ENCODE peak calls at places on chromosomes 1 and 21, in five cellular contexts. One of them, this sample, is unnamed.

GRCh38 chr1:40422630-40423263 is 27.5 kb upstream of the ZFP69B start:
- DNase-seq in tibial artery: no peak
- DNase-seq in cardiac fibroblast: no peak
- DNase-seq in ovary: no peak
- DNase-seq in kidney: no peak
- DNase-seq in this sample: no peak

GRCh38 chr1:18954270-18955071 is 2.0 kb downstream of the IFFO2 start:
- DNase-seq in tibial artery: no peak
- DNase-seq in cardiac fibroblast: peak; percentile 45
- DNase-seq in ovary: no peak
- DNase-seq in kidney: peak; percentile 60
- DNase-seq in this sample: no peak

GRCh38 chr1:32724678-32725594 is 22.4 kb upstream of the SYNC start:
- DNase-seq in tibial artery: no peak
- DNase-seq in cardiac fibroblast: peak; percentile 95
- DNase-seq in ovary: peak; percentile 43
- DNase-seq in kidney: no peak
- DNase-seq in this sample: peak; percentile 79

GRCh38 chr1:103274886-103275285 is 166.6 kb upstream of the COL11A1 start:
- DNase-seq in tibial artery: no peak
- DNase-seq in cardiac fibroblast: no peak
- DNase-seq in ovary: no peak
- DNase-seq in kidney: no peak
- DNase-seq in this sample: no peak

GRCh38 chr1:174799136-174799479 is 200.6 kb upstream of the CACYBP start:
- DNase-seq in tibial artery: no peak
- DNase-seq in cardiac fibroblast: no peak
- DNase-seq in ovary: no peak
- DNase-seq in kidney: no peak
- DNase-seq in this sample: no peak

GRCh38 chr1:28415246-28415645 is 45.7 kb downstream of the PHACTR4 start:
- DNase-seq in tibial artery: no peak
- DNase-seq in cardiac fibroblast: no peak
- DNase-seq in ovary: no peak
- DNase-seq in kidney: no peak
- DNase-seq in this sample: no peak

GRCh38 chr21:15967661-15968060 is 237.9 kb downstream of the USP25 start:
- DNase-seq in tibial artery: no peak
- DNase-seq in cardiac fibroblast: peak; percentile 55
- DNase-seq in ovary: no peak
- DNase-seq in kidney: no peak
- DNase-seq in this sample: no peak

GRCh38 chr1:46830665-46831322 is 31.9 kb downstream of the CYP4B1 start:
- DNase-seq in tibial artery: no peak
- DNase-seq in cardiac fibroblast: no peak
- DNase-seq in ovary: no peak
- DNase-seq in kidney: no peak
- DNase-seq in this sample: no peak

GRCh38 chr21:31347435-31348032 is 3.5 kb upstream of the TIAM1 start:
- DNase-seq in tibial artery: no peak
- DNase-seq in cardiac fibroblast: peak; percentile 61
- DNase-seq in ovary: no peak
- DNase-seq in kidney: no peak
- DNase-seq in this sample: no peak

GRCh38 chr1:94819945-94820746 is at the start of gene SLC44A3:
- DNase-seq in tibial artery: no peak
- DNase-seq in cardiac fibroblast: peak; percentile 28
- DNase-seq in ovary: peak; percentile 40
- DNase-seq in kidney: peak; percentile 86
- DNase-seq in this sample: no peak

DNA sequence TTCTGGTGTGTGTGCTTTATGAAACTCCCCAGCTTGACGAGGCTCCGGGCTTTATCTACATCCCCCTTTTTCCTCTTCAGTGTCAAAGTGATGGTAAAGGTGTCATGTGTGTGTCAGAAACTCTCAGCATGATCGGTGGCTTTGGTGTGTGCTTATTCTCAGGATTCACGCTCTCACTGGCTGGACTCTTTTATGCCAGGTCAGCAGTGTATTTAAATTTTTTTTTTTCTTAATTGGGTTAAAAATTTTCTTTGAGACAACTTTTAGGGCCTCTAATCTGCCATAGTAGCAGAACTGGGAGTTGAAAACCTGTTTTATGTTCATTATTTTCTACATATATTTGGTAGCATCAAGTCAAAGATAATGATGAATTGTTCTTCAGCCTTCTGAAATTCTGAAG is 21.0 kb downstream of the SH3BGR start:
- DNase-seq in tibial artery: no peak
- DNase-seq in cardiac fibroblast: no peak
- DNase-seq in ovary: no peak
- DNase-seq in kidney: no peak
- DNase-seq in this sample: no peak
- H3K4me3 ChIP-seq in tibial artery: no peak overlapping the region
- H3K4me3 ChIP-seq in cardiac fibroblast: no peak overlapping the region
- H3K4me3 ChIP-seq in ovary: no peak overlapping the region
- H3K4me3 ChIP-seq in kidney: no peak overlapping the region
- H3K4me3 ChIP-seq in this sample: no peak overlapping the region

GRCh38 chr21:38472709-38473108 is 25.6 kb downstream of the ERG start:
- DNase-seq in tibial artery: no peak
- DNase-seq in cardiac fibroblast: no peak
- DNase-seq in ovary: no peak
- DNase-seq in kidney: no peak
- DNase-seq in this sample: no peak
- H3K4me3 ChIP-seq in tibial artery: no peak overlapping the region
- H3K4me3 ChIP-seq in cardiac fibroblast: no peak overlapping the region
- H3K4me3 ChIP-seq in ovary: no peak overlapping the region
- H3K4me3 ChIP-seq in kidney: no peak overlapping the region
- H3K4me3 ChIP-seq in this sample: no peak overlapping the region

DNA sequence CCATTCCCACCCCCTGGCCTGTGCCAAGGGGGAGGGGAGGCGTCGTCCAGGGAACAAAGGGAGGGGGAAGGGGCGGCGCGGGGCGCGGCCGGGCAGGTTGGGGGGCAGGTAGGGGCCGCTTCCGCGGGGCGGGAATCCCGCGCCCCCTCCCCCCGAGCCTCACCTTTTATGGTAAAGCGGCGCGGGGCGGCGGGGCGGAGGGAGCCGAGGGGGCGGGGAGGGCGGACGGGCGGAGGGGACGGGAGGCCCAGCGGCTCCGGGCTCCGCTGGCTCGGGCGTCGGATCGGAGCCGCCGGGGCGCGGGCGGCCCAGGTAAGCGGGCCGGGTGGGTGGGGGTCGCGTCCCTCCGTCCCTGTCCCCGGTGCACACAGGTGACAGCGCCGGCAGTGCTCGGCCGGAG is at the start of gene FBLIM1:
- DNase-seq in tibial artery: no peak
- DNase-seq in cardiac fibroblast: no peak
- DNase-seq in ovary: peak; percentile 62
- DNase-seq in kidney: no peak
- DNase-seq in this sample: no peak
- H3K4me3 ChIP-seq in tibial artery: peak within 1 kb of the TSS; percentile 90
- H3K4me3 ChIP-seq in cardiac fibroblast: peak within 1 kb of the TSS; percentile 75
- H3K4me3 ChIP-seq in ovary: peak within 1 kb of the TSS; percentile 59
- H3K4me3 ChIP-seq in kidney: peak within 1 kb of the TSS; percentile 29
- H3K4me3 ChIP-seq in this sample: peak within 1 kb of the TSS; percentile 99

GRCh38 chr1:78045600-78045849 is 241 bp upstream of the GIPC2 start:
- DNase-seq in tibial artery: no peak
- DNase-seq in cardiac fibroblast: no peak
- DNase-seq in ovary: no peak
- DNase-seq in kidney: no peak
- DNase-seq in this sample: no peak
- H3K4me3 ChIP-seq in tibial artery: peak overlapping the region; percentile 58
- H3K4me3 ChIP-seq in cardiac fibroblast: peak overlapping the region; percentile 58
- H3K4me3 ChIP-seq in ovary: peak overlapping the region; percentile 60
- H3K4me3 ChIP-seq in kidney: peak overlapping the region; percentile 71
- H3K4me3 ChIP-seq in this sample: peak overlapping the region; percentile 85

DNA sequence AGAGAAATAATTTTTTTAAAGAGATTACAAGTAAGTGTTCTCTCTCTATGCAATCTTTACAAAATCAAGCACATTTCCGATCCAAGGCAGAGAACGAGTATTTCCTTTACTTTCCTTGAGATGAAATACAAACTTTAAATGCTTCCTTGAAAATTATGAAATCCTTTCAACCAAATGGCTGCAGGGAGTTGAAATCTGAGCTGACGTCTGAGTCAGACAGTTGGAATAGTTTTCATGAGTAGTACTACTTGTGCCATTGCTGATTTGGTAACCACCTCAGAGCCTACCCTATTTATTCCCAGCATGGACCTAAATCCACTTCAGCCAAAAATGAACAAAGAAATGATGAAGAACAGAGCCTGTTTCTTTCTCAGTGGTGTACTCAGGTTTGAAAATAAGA is 183.6 kb downstream of the GIPC2 start:
- DNase-seq in tibial artery: peak; percentile 32
- DNase-seq in cardiac fibroblast: peak; percentile 89
- DNase-seq in ovary: no peak
- DNase-seq in kidney: no peak
- DNase-seq in this sample: no peak
- H3K4me3 ChIP-seq in tibial artery: no peak overlapping the region
- H3K4me3 ChIP-seq in cardiac fibroblast: no peak overlapping the region
- H3K4me3 ChIP-seq in ovary: no peak overlapping the region
- H3K4me3 ChIP-seq in kidney: no peak overlapping the region
- H3K4me3 ChIP-seq in this sample: no peak overlapping the region

DNA sequence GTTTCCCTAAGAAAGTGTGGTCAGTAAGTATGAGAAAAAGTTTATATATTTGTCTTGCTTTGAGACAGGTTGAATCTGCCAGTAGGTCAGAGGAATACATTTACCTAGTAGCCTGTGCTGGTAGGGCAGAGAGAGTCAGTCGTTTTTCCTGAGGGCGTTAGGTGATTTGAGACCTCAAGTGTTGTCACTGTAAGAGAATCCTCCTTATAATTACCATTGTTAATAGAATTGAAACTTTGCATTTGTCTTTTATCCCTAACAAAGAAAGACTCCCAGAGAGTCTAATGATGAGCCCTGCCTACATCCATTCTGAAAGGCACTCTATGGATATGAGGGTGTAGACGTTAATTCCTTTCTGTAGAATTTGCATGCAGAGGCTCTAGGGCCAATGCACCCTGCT is 16.4 kb downstream of the PBX1 start:
- DNase-seq in tibial artery: no peak
- DNase-seq in cardiac fibroblast: no peak
- DNase-seq in ovary: no peak
- DNase-seq in kidney: no peak
- DNase-seq in this sample: no peak
- H3K4me3 ChIP-seq in tibial artery: no peak overlapping the region
- H3K4me3 ChIP-seq in cardiac fibroblast: no peak overlapping the region
- H3K4me3 ChIP-seq in ovary: peak overlapping the region; percentile 32
- H3K4me3 ChIP-seq in kidney: no peak overlapping the region
- H3K4me3 ChIP-seq in this sample: peak overlapping the region; percentile 69

DNA sequence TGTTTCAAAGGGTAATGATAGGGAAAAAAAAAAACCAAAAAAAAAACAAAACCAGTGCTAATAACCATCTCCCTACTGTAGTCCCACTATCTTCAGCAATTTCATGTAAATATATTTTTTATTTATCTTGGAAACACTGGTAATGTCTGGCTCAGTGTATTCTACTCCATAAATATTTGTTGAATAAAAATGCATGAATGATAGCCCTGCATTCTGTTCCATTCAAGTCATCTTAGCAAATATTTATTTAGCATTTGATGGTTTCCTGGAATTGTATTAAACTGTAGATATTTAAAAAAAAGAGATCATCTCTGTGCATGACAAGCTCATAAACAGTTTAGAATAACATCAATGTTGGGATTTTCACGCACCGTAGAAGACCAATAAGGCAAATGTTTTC is 24.2 kb downstream of the IL23R start:
- DNase-seq in tibial artery: no peak
- DNase-seq in cardiac fibroblast: no peak
- DNase-seq in ovary: no peak
- DNase-seq in kidney: no peak
- DNase-seq in this sample: no peak
- H3K4me3 ChIP-seq in tibial artery: no peak overlapping the region
- H3K4me3 ChIP-seq in cardiac fibroblast: no peak overlapping the region
- H3K4me3 ChIP-seq in ovary: no peak overlapping the region
- H3K4me3 ChIP-seq in kidney: no peak overlapping the region
- H3K4me3 ChIP-seq in this sample: no peak overlapping the region

GRCh38 chr1:228007054-228007800 is 429 bp downstream of the WNT3A start:
- DNase-seq in tibial artery: no peak
- DNase-seq in cardiac fibroblast: no peak
- DNase-seq in ovary: no peak
- DNase-seq in kidney: no peak
- DNase-seq in this sample: peak; percentile 54
- H3K4me3 ChIP-seq in tibial artery: no peak overlapping the region
- H3K4me3 ChIP-seq in cardiac fibroblast: no peak overlapping the region
- H3K4me3 ChIP-seq in ovary: no peak overlapping the region
- H3K4me3 ChIP-seq in kidney: no peak overlapping the region
- H3K4me3 ChIP-seq in this sample: peak overlapping the region; percentile 30

This sample was measured in coronary artery.